ENCODE peak calls at places on chromosomes 7 and 10, in five cellular contexts. W is K562, Y is HepG2, G is GM12891, J is GM12878. R is an unnamed sample.

GRCh38 chr10:131739201-131739600 is 161.6 kb upstream of the PPP2R2D start:
- DNase-seq in W (no peak), Y (no peak), G (no peak), J (no peak), R (no peak)

GRCh38 chr10:10418397-10418796 is 599.3 kb upstream of the CELF2 start:
- DNase-seq in W (no peak), Y (no peak), G (peak), J (peak), R (peak)

GRCh38 chr7:94223375-94224084 is 171.2 kb upstream of the COL1A2 start:
- DNase-seq in W (no peak), Y (no peak), G (no peak), J (no peak), R (no peak)

GRCh38 chr7:142853739-142854504 is 954 bp upstream of the EPHB6 start:
- DNase-seq in W (peak), Y (peak), G (peak), J (no peak), R (peak)

GRCh38 chr7:105496501-105496900 is 25.6 kb downstream of the PUS7 start:
- DNase-seq in W (no peak), Y (no peak), G (no peak), J (no peak), R (no peak)

GRCh38 chr7:1874522-1875389 is 204.7 kb downstream of the ELFN1 start:
- DNase-seq in W (no peak), Y (no peak), G (no peak), J (no peak), R (no peak)

GRCh38 chr10:78660446-78661106 is 408.2 kb upstream of the ZMIZ1 start:
- DNase-seq in W (no peak), Y (no peak), G (no peak), J (no peak), R (no peak)

GRCh38 chr10:77011823-77012566 is 625.6 kb downstream of the KCNMA1 start:
- DNase-seq in W (no peak), Y (no peak), G (no peak), J (no peak), R (no peak)

GRCh38 chr7:155336812-155337602 is 39.3 kb downstream of the INSIG1 start:
- DNase-seq in W (no peak), Y (no peak), G (no peak), J (no peak), R (no peak)

GRCh38 chr10:99681553-99681952 is 22.2 kb downstream of the ENTPD7 start:
- DNase-seq in W (no peak), Y (no peak), G (no peak), J (no peak), R (no peak)

GRCh38 chr10:112389147-112389822 is 15.4 kb downstream of the ACSL5 start:
- DNase-seq in W (no peak), Y (peak), G (no peak), J (peak), R (no peak)

GRCh38 chr10:118868618-118869017 is 113.8 kb upstream of the CACUL1 start:
- DNase-seq in W (no peak), Y (no peak), G (no peak), J (no peak), R (no peak)

GRCh38 chr7:81462672-81463071 is 307.2 kb downstream of the HGF start:
- DNase-seq in W (no peak), Y (no peak), G (no peak), J (no peak), R (no peak)

GRCh38 chr10:86900955-86901354 is 56.5 kb downstream of the MMRN2 start:
- DNase-seq in W (no peak), Y (no peak), G (no peak), J (no peak), R (no peak)

GRCh38 chr10:128047991-128048826 is 78.0 kb downstream of the MKI67 start:
- DNase-seq in W (no peak), Y (peak), G (no peak), J (no peak), R (no peak)

GRCh38 chr7:130961128-130961601 is 227.2 kb upstream of the KLF14 start:
- DNase-seq in W (no peak), Y (no peak), G (peak), J (peak), R (peak)

GRCh38 chr7:152617056-152617455 is 58.9 kb downstream of the XRCC2 start:
- DNase-seq in W (no peak), Y (peak), G (no peak), J (no peak), R (no peak)

GRCh38 chr7:92697012-92697411 is 106.8 kb upstream of the FAM133B start:
- DNase-seq in W (no peak), Y (no peak), G (no peak), J (no peak), R (no peak)

GRCh38 chr10:1567742-1568495 is 169.4 kb downstream of the ADARB2 start:
- DNase-seq in W (no peak), Y (no peak), G (no peak), J (no peak), R (no peak)

GRCh38 chr7:85749715-85750453 is 563.0 kb upstream of the SEMA3D start:
- DNase-seq in W (no peak), Y (no peak), G (no peak), J (no peak), R (no peak)

GRCh38 chr7:106659963-106660861 is 746 bp downstream of the CCDC71L start:
- DNase-seq in W (peak), Y (no peak), G (peak), J (peak), R (peak)

GRCh38 chr10:27534341-27534740 is 30.2 kb downstream of the RAB18 start:
- DNase-seq in W (no peak), Y (no peak), G (no peak), J (no peak), R (no peak)

GRCh38 chr10:27531336-27531847 is 27.3 kb downstream of the RAB18 start:
- DNase-seq in W (no peak), Y (no peak), G (no peak), J (no peak), R (no peak)

GRCh38 chr10:27529010-27529783 is 25.1 kb downstream of the RAB18 start:
- DNase-seq in W (peak), Y (no peak), G (no peak), J (no peak), R (no peak)

GRCh38 chr10:27527597-27528295 is 23.6 kb downstream of the RAB18 start:
- DNase-seq in W (no peak), Y (no peak), G (no peak), J (no peak), R (no peak)

GRCh38 chr10:27530477-27530876 is 26.4 kb downstream of the RAB18 start:
- DNase-seq in W (no peak), Y (no peak), G (no peak), J (no peak), R (no peak)
- TF ChIP-seq POLR2A in W (no peak), Y (no peak), G (no peak), J (no peak), R (no peak)

DNA sequence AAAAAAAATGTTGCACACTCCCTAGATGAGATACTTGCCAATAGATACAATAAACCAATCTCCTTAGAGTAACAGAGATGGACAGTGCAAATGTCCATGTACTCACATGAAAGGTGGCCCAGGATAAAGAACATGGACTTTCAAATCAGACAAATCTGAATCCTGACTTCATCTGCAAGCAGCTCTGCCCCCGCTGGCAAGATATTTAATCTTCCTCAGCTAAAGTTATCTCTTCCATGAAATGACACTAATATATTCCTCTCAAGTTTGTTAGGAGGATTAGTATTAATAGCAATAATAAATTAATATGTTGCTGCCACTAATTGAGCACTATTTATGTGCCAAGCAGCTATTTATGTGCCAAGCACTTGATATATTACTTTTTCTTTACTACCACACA is 148.6 kb upstream of the YAE1 start:
- DNase-seq in W (no peak), Y (no peak), G (no peak), J (no peak), R (no peak)
- TF ChIP-seq TAF1 in W (no peak), Y (no peak), G (no peak), J (no peak), R (no peak)

GRCh38 chr7:7005303-7005702 is 177.0 kb upstream of the C1GALT1 start:
- DNase-seq in W (no peak), Y (no peak), G (no peak), J (no peak), R (no peak)

DNA sequence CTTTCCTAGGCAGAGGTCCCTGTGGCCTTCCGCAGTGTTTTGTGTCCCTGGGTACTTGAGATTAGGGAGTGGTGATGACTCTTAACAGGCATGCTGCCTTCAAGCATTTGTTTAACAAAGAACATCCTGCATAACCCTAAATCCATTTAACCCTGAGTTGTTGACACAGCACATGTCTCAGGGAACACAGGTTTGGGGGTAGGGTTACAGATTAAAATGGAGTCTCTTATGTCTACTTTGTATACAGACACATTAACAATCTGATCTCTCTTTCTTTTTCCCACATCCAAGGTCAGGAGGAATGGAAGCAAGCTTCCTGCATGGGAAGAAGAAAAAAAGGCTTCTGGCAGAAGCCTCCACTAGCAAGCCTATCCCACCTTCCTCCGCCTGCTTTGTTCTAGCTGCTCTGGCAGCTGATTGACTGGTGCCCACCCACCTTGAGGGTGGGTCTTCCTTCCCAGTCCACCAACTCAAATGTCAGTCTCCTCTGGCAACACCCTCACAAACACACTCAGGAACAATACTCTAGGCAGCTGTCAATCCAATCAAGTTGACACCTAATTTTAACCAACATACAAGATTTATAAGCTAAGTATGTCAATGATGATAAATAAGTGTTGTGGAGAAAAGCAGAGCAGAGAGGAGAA is 176.5 kb upstream of the CCZ1B start:
- DNase-seq in W (no peak), Y (no peak), G (no peak), J (no peak), R (no peak)
- TF ChIP-seq POLR2AphosphoS5 in W (no peak), Y (no peak), G (no peak), J (no peak), R (no peak)

GRCh38 chr10:48450233-48450810 is 143.8 kb downstream of the MAPK8 start:
- DNase-seq in W (no peak), Y (no peak), G (no peak), J (no peak), R (no peak)

GRCh38 chr10:48450811-48451466 is 144.5 kb downstream of the MAPK8 start:
- DNase-seq in W (no peak), Y (no peak), G (no peak), J (no peak), R (no peak)

GRCh38 chr10:48447356-48448215 is 141.1 kb downstream of the MAPK8 start:
- DNase-seq in W (peak), Y (no peak), G (no peak), J (no peak), R (no peak)

GRCh38 chr10:48448796-48449195 is 142.3 kb downstream of the MAPK8 start:
- DNase-seq in W (peak), Y (no peak), G (no peak), J (no peak), R (no peak)

GRCh38 chr10:48449501-48450232 is 143.2 kb downstream of the MAPK8 start:
- DNase-seq in W (no peak), Y (no peak), G (no peak), J (no peak), R (no peak)
- TF ChIP-seq POLR2A in W (no peak), Y (no peak), G (no peak), J (no peak), R (no peak)

GRCh38 chr7:157007470-157008066 is 2.9 kb downstream of the MNX1 start:
- DNase-seq in W (no peak), Y (no peak), G (no peak), J (no peak), R (no peak)

GRCh38 chr7:157009170-157009777 is 1.2 kb downstream of the MNX1 start:
- DNase-seq in W (no peak), Y (peak), G (no peak), J (no peak), R (no peak)

GRCh38 chr7:157006829-157007469 is 3.5 kb downstream of the MNX1 start:
- DNase-seq in W (no peak), Y (no peak), G (no peak), J (no peak), R (no peak)

GRCh38 chr7:157009778-157010587 is 480 bp downstream of the MNX1 start:
- DNase-seq in W (peak), Y (no peak), G (no peak), J (no peak), R (no peak)

GRCh38 chr7:157008206-157009169 is 2.0 kb downstream of the MNX1 start:
- DNase-seq in W (no peak), Y (no peak), G (no peak), J (no peak), R (no peak)
- TF ChIP-seq TAF1 in W (no peak), Y (no peak), G (no peak), J (no peak), R (no peak)

GRCh38 chr7:134245253-134245652 is 71.5 kb downstream of the SLC35B4 start:
- DNase-seq in W (no peak), Y (no peak), G (no peak), J (no peak), R (no peak)

GRCh38 chr7:134246761-134247160 is 70.0 kb downstream of the SLC35B4 start:
- DNase-seq in W (no peak), Y (no peak), G (no peak), J (no peak), R (no peak)

GRCh38 chr7:134246347-134246746 is 70.4 kb downstream of the SLC35B4 start:
- DNase-seq in W (no peak), Y (no peak), G (no peak), J (no peak), R (no peak)
- TF ChIP-seq POLR2AphosphoS5 in W (no peak), Y (no peak), G (no peak), J (no peak), R (no peak)

GRCh38 chr10:114938818-114939193 is 811 bp downstream of the TRUB1 start:
- DNase-seq in W (no peak), Y (no peak), G (no peak), J (no peak), R (no peak)

GRCh38 chr10:114933588-114933987 is 4.4 kb upstream of the TRUB1 start:
- DNase-seq in W (no peak), Y (no peak), G (no peak), J (no peak), R (no peak)

GRCh38 chr10:114943000-114943399 is 5.0 kb downstream of the TRUB1 start:
- DNase-seq in W (no peak), Y (no peak), G (no peak), J (no peak), R (no peak)

GRCh38 chr10:114940735-114941134 is 2.7 kb downstream of the TRUB1 start:
- DNase-seq in W (no peak), Y (no peak), G (no peak), J (no peak), R (no peak)

GRCh38 chr10:114937962-114938817 is at the start of gene TRUB1:
- DNase-seq in W (peak), Y (peak), G (peak), J (peak), R (peak)
- TF ChIP-seq POLR2A in W (peak), Y (peak), G (peak), J (peak), R (peak)